ENCODE peak calls at places on chromosomes 6 and 20, in six cellular contexts. One of them, this sample, is unnamed.

GRCh38 chr6:65448806-65449397 is 258.1 kb downstream of the EYS start:
- DNase-seq in GM10248: no peak
- DNase-seq in IMR-90: no peak
- DNase-seq in esophagus squamous epithelium: no peak
- DNase-seq in AG04449: no peak
- DNase-seq in prostate gland: no peak
- DNase-seq in this sample: no peak

GRCh38 chr6:151391471-151392428 is at the start of gene ZBTB2:
- DNase-seq in GM10248: peak
- DNase-seq in IMR-90: peak
- DNase-seq in esophagus squamous epithelium: no peak
- DNase-seq in AG04449: no peak
- DNase-seq in prostate gland: peak
- DNase-seq in this sample: peak

GRCh38 chr6:6970851-6971250 is 136.9 kb upstream of the RREB1 start:
- DNase-seq in GM10248: no peak
- DNase-seq in IMR-90: no peak
- DNase-seq in esophagus squamous epithelium: no peak
- DNase-seq in AG04449: no peak
- DNase-seq in prostate gland: no peak
- DNase-seq in this sample: no peak

GRCh38 chr20:45036044-45036755 is 64.7 kb downstream of the KCNS1 start:
- DNase-seq in GM10248: no peak
- DNase-seq in IMR-90: peak
- DNase-seq in esophagus squamous epithelium: no peak
- DNase-seq in AG04449: no peak
- DNase-seq in prostate gland: no peak
- DNase-seq in this sample: no peak

GRCh38 chr20:58150772-58151171 is 77.7 kb downstream of the ANKRD60 start:
- DNase-seq in GM10248: no peak
- DNase-seq in IMR-90: no peak
- DNase-seq in esophagus squamous epithelium: no peak
- DNase-seq in AG04449: no peak
- DNase-seq in prostate gland: peak
- DNase-seq in this sample: no peak

GRCh38 chr20:14498809-14499208 is 161.4 kb upstream of the FLRT3 start:
- DNase-seq in GM10248: no peak
- DNase-seq in IMR-90: no peak
- DNase-seq in esophagus squamous epithelium: no peak
- DNase-seq in AG04449: no peak
- DNase-seq in prostate gland: no peak
- DNase-seq in this sample: no peak

GRCh38 chr20:6212903-6213302 is 90.1 kb upstream of the FERMT1 start:
- DNase-seq in GM10248: no peak
- DNase-seq in IMR-90: no peak
- DNase-seq in esophagus squamous epithelium: no peak
- DNase-seq in AG04449: no peak
- DNase-seq in prostate gland: no peak
- DNase-seq in this sample: no peak

GRCh38 chr6:133591330-133591729 is 297.6 kb upstream of the TCF21 start:
- DNase-seq in GM10248: no peak
- DNase-seq in IMR-90: peak
- DNase-seq in esophagus squamous epithelium: no peak
- DNase-seq in AG04449: peak
- DNase-seq in prostate gland: no peak
- DNase-seq in this sample: no peak

GRCh38 chr6:38068854-38069253 is 249.3 kb downstream of the ZFAND3 start:
- DNase-seq in GM10248: no peak
- DNase-seq in IMR-90: no peak
- DNase-seq in esophagus squamous epithelium: no peak
- DNase-seq in AG04449: no peak
- DNase-seq in prostate gland: peak
- DNase-seq in this sample: no peak

GRCh38 chr6:145275787-145276186 is 459.5 kb downstream of the EPM2A start:
- DNase-seq in GM10248: no peak
- DNase-seq in IMR-90: no peak
- DNase-seq in esophagus squamous epithelium: no peak
- DNase-seq in AG04449: no peak
- DNase-seq in prostate gland: no peak
- DNase-seq in this sample: no peak

GRCh38 chr20:24871429-24872213 is 77.4 kb upstream of the CST7 start:
- DNase-seq in GM10248: peak
- DNase-seq in IMR-90: no peak
- DNase-seq in esophagus squamous epithelium: no peak
- DNase-seq in AG04449: no peak
- DNase-seq in prostate gland: no peak
- DNase-seq in this sample: no peak

GRCh38 chr6:167565388-167565787 is 240.5 kb downstream of the TTLL2 start:
- DNase-seq in GM10248: no peak
- DNase-seq in IMR-90: no peak
- DNase-seq in esophagus squamous epithelium: no peak
- DNase-seq in AG04449: no peak
- DNase-seq in prostate gland: no peak
- DNase-seq in this sample: no peak

GRCh38 chr6:55665224-55665587 is 86.2 kb upstream of the HMGCLL1 start:
- DNase-seq in GM10248: no peak
- DNase-seq in IMR-90: no peak
- DNase-seq in esophagus squamous epithelium: no peak
- DNase-seq in AG04449: no peak
- DNase-seq in prostate gland: no peak
- DNase-seq in this sample: no peak

GRCh38 chr6:15462717-15463525 is 199.9 kb downstream of the DTNBP1 start:
- DNase-seq in GM10248: no peak
- DNase-seq in IMR-90: peak
- DNase-seq in esophagus squamous epithelium: no peak
- DNase-seq in AG04449: no peak
- DNase-seq in prostate gland: no peak
- DNase-seq in this sample: no peak

DNA sequence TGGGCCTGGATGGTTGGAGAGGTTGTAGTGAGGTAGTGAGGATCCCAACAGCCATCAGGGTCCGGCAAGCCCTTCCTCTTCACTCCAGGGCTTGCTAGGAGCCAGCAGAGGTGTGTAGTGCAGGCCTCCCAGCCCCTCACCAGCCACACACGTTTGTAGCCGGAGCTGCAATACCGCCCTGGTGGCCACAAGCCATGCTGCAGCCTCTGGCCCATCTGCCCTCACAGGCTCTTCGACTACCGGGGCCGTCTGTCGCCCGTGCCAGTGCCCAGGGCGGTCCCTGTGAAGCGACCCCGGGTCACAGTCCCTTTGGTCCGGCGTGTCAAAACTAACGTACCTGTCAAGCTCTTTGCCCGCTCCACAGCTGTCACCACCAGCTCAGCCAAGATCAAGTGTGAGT is 36.4 kb downstream of the EIF2S2 start:
- DNase-seq in GM10248: no peak
- DNase-seq in IMR-90: no peak
- DNase-seq in esophagus squamous epithelium: no peak
- DNase-seq in AG04449: no peak
- DNase-seq in prostate gland: no peak
- DNase-seq in this sample: no peak
- TF ChIP-seq CTCF in GM10248: no peak
- TF ChIP-seq CTCF in IMR-90: no peak
- TF ChIP-seq CTCF in esophagus squamous epithelium: no peak
- TF ChIP-seq CTCF in AG04449: peak
- TF ChIP-seq CTCF in prostate gland: no peak
- TF ChIP-seq CTCF in this sample: no peak

GRCh38 chr6:12033770-12034169 is 21.7 kb downstream of the HIVEP1 start:
- DNase-seq in GM10248: no peak
- DNase-seq in IMR-90: peak
- DNase-seq in esophagus squamous epithelium: no peak
- DNase-seq in AG04449: no peak
- DNase-seq in prostate gland: no peak
- DNase-seq in this sample: no peak

GRCh38 chr6:12032783-12033573 is 20.9 kb downstream of the HIVEP1 start:
- DNase-seq in GM10248: no peak
- DNase-seq in IMR-90: no peak
- DNase-seq in esophagus squamous epithelium: no peak
- DNase-seq in AG04449: no peak
- DNase-seq in prostate gland: no peak
- DNase-seq in this sample: no peak

GRCh38 chr6:12036766-12037165 is 24.7 kb downstream of the HIVEP1 start:
- DNase-seq in GM10248: no peak
- DNase-seq in IMR-90: no peak
- DNase-seq in esophagus squamous epithelium: no peak
- DNase-seq in AG04449: no peak
- DNase-seq in prostate gland: no peak
- DNase-seq in this sample: no peak

GRCh38 chr6:12034349-12034748 is 22.2 kb downstream of the HIVEP1 start:
- DNase-seq in GM10248: no peak
- DNase-seq in IMR-90: no peak
- DNase-seq in esophagus squamous epithelium: no peak
- DNase-seq in AG04449: no peak
- DNase-seq in prostate gland: no peak
- DNase-seq in this sample: no peak

DNA sequence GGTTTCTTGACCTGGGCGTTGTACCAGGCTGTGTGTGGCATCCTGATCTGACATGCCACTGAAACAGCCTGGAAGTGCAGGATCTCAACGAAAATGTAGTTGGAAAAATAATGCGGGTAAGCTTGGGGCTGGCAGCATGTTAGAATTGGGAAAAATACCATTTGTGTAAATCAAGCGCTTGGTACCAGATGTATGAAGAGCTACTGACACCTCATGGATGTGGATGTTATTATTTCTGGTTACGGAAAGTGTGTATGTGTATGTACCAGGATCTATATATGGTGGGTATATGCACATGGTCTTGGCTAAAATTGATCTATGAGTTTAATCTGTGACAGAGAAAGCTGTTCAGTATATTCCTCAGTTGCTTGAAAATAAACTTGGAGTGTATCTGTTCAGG is 22.7 kb downstream of the HIVEP1 start:
- DNase-seq in GM10248: no peak
- DNase-seq in IMR-90: no peak
- DNase-seq in esophagus squamous epithelium: no peak
- DNase-seq in AG04449: no peak
- DNase-seq in prostate gland: no peak
- DNase-seq in this sample: no peak
- TF ChIP-seq CTCF in GM10248: no peak
- TF ChIP-seq CTCF in IMR-90: peak
- TF ChIP-seq CTCF in esophagus squamous epithelium: no peak
- TF ChIP-seq CTCF in AG04449: no peak
- TF ChIP-seq CTCF in prostate gland: no peak
- TF ChIP-seq CTCF in this sample: no peak

GRCh38 chr20:36467076-36467999 is 74.0 kb upstream of the MYL9 start:
- DNase-seq in GM10248: peak
- DNase-seq in IMR-90: no peak
- DNase-seq in esophagus squamous epithelium: no peak
- DNase-seq in AG04449: no peak
- DNase-seq in prostate gland: no peak
- DNase-seq in this sample: peak

GRCh38 chr20:36463212-36464061 is 77.9 kb upstream of the MYL9 start:
- DNase-seq in GM10248: no peak
- DNase-seq in IMR-90: no peak
- DNase-seq in esophagus squamous epithelium: no peak
- DNase-seq in AG04449: no peak
- DNase-seq in prostate gland: no peak
- DNase-seq in this sample: no peak

GRCh38 chr20:36466089-36466488 is 75.2 kb upstream of the MYL9 start:
- DNase-seq in GM10248: no peak
- DNase-seq in IMR-90: no peak
- DNase-seq in esophagus squamous epithelium: no peak
- DNase-seq in AG04449: no peak
- DNase-seq in prostate gland: no peak
- DNase-seq in this sample: no peak

GRCh38 chr20:36462440-36463211 is 78.7 kb upstream of the MYL9 start:
- DNase-seq in GM10248: no peak
- DNase-seq in IMR-90: peak
- DNase-seq in esophagus squamous epithelium: no peak
- DNase-seq in AG04449: no peak
- DNase-seq in prostate gland: peak
- DNase-seq in this sample: no peak

DNA sequence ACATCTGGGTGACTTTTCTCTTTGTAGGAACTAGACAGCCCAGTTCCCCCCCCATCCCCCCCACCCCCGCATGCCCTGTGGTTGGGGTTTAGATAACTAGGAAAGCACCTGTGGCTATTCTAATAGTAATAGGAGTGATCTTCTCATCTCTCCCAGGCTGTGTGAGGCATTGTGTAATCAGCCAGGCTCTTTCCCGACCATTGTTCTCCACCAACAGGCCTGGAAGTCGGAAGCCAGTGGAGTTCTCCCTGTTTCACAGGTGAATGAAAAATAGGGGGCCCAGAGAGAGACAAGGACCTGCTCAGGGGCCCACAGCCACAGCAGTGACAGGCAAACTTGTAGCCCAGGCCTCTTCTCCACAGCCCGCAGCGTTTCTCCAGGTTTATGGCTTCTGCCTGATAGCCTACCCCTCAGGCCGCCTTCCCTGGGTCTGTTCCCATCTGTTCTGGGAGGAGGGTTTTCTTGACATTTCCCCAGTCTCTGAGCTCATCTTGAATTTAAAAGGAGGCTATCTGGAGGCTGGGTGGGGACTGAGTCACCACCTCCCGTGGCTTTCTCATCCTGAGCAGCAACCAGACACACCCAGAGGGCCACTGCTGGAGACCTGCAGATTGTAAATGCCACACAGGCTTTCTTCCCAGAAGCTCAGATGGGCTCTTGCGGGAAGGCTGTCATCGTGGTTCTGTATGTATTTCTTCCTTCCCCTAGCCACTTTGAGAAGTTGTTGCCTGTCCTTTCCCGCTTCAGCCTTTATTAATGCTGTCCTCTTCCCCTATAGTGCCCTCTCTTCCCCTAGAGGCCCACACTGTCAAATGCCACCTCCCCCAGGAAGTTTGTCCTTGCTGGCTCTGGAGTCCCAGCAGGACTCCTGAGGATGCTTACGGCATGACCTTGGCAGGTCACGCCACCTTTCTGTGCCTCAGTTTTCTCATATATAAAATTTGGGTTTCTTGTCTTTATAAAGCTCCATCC is 75.9 kb upstream of the MYL9 start:
- DNase-seq in GM10248: no peak
- DNase-seq in IMR-90: peak
- DNase-seq in esophagus squamous epithelium: no peak
- DNase-seq in AG04449: no peak
- DNase-seq in prostate gland: no peak
- DNase-seq in this sample: no peak
- TF ChIP-seq CTCF in GM10248: no peak
- TF ChIP-seq CTCF in IMR-90: no peak
- TF ChIP-seq CTCF in esophagus squamous epithelium: no peak
- TF ChIP-seq CTCF in AG04449: no peak
- TF ChIP-seq CTCF in prostate gland: no peak
- TF ChIP-seq CTCF in this sample: no peak

DNA sequence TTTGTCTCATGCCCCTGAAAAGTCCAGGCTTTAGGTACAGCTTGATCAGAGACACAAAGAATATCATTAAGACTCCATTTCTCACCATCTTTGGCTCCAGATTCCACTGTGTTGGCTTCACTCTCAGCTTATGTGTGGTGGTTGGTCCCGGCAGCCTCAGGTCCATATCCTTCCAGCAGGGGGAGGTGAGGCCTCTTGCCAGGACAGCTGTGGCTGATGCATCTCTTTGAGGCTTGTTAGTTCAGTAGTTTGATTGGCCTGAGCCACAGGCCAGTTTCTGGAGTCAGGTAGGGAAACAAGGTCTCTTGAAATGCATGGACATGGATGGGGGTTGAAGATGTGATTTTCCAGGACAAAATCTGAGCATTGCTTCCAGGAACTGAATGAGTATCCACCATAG is 62.4 kb downstream of the JAG1 start:
- DNase-seq in GM10248: peak
- DNase-seq in IMR-90: peak
- DNase-seq in esophagus squamous epithelium: no peak
- DNase-seq in AG04449: no peak
- DNase-seq in prostate gland: peak
- DNase-seq in this sample: peak
- TF ChIP-seq CTCF in GM10248: peak
- TF ChIP-seq CTCF in IMR-90: peak
- TF ChIP-seq CTCF in esophagus squamous epithelium: peak
- TF ChIP-seq CTCF in AG04449: peak
- TF ChIP-seq CTCF in prostate gland: peak
- TF ChIP-seq CTCF in this sample: peak

This sample was measured in GM13977.